ENCODE peak calls at places on chromosomes 16 and 17, in ten cellular contexts. L is H9, M is Peyer's patch, B is DND-41, N is CD14-positive monocyte, G is lung, U is mesothelial cell of epicardium, Y is BJ, P is tibial nerve, Z is fibroblast of pulmonary artery. H is an unnamed sample.

GRCh38 chr16:55508941-55509920 is at the start of gene LPCAT2:
- DNase-seq in Z (peak), M (peak), Y (peak), L (peak), N (peak), U (peak), P (peak), G (peak), B (no peak), H (no peak)

GRCh38 chr16:53482123-53482522 is 20.9 kb downstream of the AKTIP start:
- DNase-seq in U (no peak), Z (peak), M (no peak), N (peak), B (no peak), Y (no peak), L (no peak), P (no peak), G (no peak), H (no peak)

GRCh38 chr16:12160249-12160648 is 183.7 kb downstream of the SNX29 start:
- DNase-seq in Z (no peak), P (no peak), U (no peak), Y (no peak), B (no peak), L (no peak), M (no peak), N (no peak), G (no peak), H (no peak)

GRCh38 chr17:12388206-12388605 is 277.5 kb upstream of the MYOCD start:
- DNase-seq in B (no peak), Z (peak), G (no peak), P (no peak), M (no peak), L (no peak), U (no peak), Y (peak), N (no peak), H (no peak)

GRCh38 chr17:49603238-49603637 is 27.6 kb downstream of the NXPH3 start:
- DNase-seq in G (no peak), B (no peak), L (no peak), U (no peak), M (no peak), Z (peak), Y (no peak), N (no peak), P (no peak), H (no peak)

GRCh38 chr16:4465977-4466779 is 8.2 kb downstream of the NMRAL1 start:
- DNase-seq in B (no peak), L (no peak), Z (peak), G (no peak), M (peak), Y (no peak), U (no peak), P (no peak), N (no peak), H (no peak)

GRCh38 chr17:63841350-63842172 is 924 bp downstream of the SMARCD2 start:
- DNase-seq in B (peak), G (peak), N (peak), L (no peak), M (peak), Y (no peak), Z (peak), U (peak), P (peak), H (peak)

GRCh38 chr17:82028966-82029365 is 2.5 kb upstream of the RAC3 start:
- DNase-seq in Z (no peak), G (no peak), U (no peak), P (no peak), Y (no peak), M (no peak), N (no peak), B (no peak), L (no peak), H (no peak)

GRCh38 chr17:29573558-29573870 is 5.0 kb downstream of the TP53I13 start:
- DNase-seq in N (no peak), Y (no peak), L (peak), G (no peak), P (no peak), U (no peak), Z (no peak), M (no peak), B (no peak), H (no peak)

GRCh38 chr16:74216319-74216718 is 80.3 kb upstream of the PSMD7 start:
- DNase-seq in M (no peak), U (no peak), Z (peak), P (no peak), G (no peak), L (no peak), Y (no peak), N (no peak), B (no peak), H (no peak)

GRCh38 chr17:72361892-72362291 is 241.1 kb downstream of the SOX9 start:
- DNase-seq in L (no peak), B (no peak), N (no peak), Z (no peak), M (no peak), U (no peak), G (no peak), Y (no peak), P (no peak), H (no peak)

GRCh38 chr16:21685034-21685455 is 21.3 kb downstream of the OTOA start:
- DNase-seq in B (no peak), U (peak), Z (peak), N (no peak), Y (no peak), L (peak), P (no peak), M (no peak), G (no peak), H (no peak)

GRCh38 chr17:77741109-77741508 is 217.4 kb upstream of the TNRC6C start:
- DNase-seq in M (peak), U (no peak), N (no peak), L (peak), G (no peak), Z (no peak), P (no peak), B (no peak), Y (no peak), H (peak)

GRCh38 chr17:41865596-41865893 is 322 bp upstream of the KLHL11 start:
- DNase-seq in M (no peak), L (no peak), Y (no peak), Z (no peak), G (no peak), U (no peak), P (no peak), B (no peak), N (no peak), H (no peak)

GRCh38 chr17:6688944-6689343 is 24.2 kb downstream of the SLC13A5 start:
- DNase-seq in L (no peak), B (no peak), G (no peak), U (no peak), Z (no peak), Y (no peak), N (no peak), P (no peak), M (no peak), H (no peak)
- TF ChIP-seq CTCF in L (no peak), B (no peak), G (no peak), U (no peak), Z (no peak), Y (no peak), N (no peak), P (no peak), M (no peak), H (no peak)

GRCh38 chr16:69089091-69089912 is 16.2 kb upstream of the HAS3 start:
- DNase-seq in M (no peak), B (no peak), Y (no peak), P (no peak), G (no peak), U (no peak), N (no peak), L (peak), Z (no peak), H (no peak)
- TF ChIP-seq CTCF in M (no peak), B (no peak), Y (no peak), P (no peak), G (no peak), U (no peak), N (no peak), L (no peak), Z (no peak), H (no peak)

GRCh38 chr16:78930561-78930960 is 670.0 kb downstream of the MAF start:
- DNase-seq in N (no peak), P (no peak), L (no peak), Y (no peak), B (no peak), G (no peak), U (no peak), Z (no peak), M (no peak), H (no peak)

GRCh38 chr16:78926723-78927200 is 673.8 kb downstream of the MAF start:
- DNase-seq in Z (no peak), G (no peak), N (no peak), M (no peak), L (no peak), P (no peak), B (no peak), U (no peak), Y (no peak), H (no peak)

GRCh38 chr16:78919852-78920251 is 680.7 kb downstream of the MAF start:
- DNase-seq in Y (no peak), Z (no peak), P (no peak), M (no peak), N (no peak), U (no peak), L (no peak), G (no peak), B (no peak), H (no peak)

GRCh38 chr16:78929798-78930197 is 670.7 kb downstream of the MAF start:
- DNase-seq in Z (no peak), B (no peak), N (no peak), M (no peak), Y (no peak), L (no peak), G (no peak), P (no peak), U (no peak), H (no peak)

DNA sequence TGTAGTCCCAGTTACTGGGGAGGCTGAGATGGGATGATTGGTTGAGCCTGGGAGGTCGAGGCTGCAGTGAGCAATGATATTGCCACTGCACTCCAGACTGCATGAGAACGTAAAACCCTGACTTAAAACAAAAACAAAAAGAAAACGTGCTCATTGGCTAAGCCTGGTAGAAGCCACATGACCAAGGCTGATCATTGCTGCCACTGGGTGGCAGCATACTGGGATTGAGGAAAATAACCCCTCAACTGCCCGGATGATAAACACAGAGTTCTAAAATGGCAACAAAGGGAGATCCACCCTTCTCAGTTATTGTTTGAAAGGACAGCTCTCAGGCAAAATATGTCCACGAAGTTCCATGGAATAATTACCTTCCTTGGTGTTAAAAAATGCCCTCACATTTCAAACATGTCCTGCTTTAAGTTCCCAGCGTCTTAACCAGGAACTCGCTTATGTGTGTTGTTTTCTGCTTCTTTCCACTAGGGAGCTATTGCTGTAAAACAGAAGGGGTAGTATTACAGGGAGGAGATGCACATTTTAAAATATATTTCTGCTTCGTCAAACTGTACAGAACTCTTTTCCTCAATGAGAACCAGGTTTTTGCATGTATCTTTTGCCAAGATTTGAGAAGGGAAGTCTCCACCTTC is 675.3 kb downstream of the MAF start:
- DNase-seq in U (no peak), Y (no peak), G (no peak), P (peak), B (peak), L (peak), M (no peak), N (no peak), Z (no peak), H (peak)
- TF ChIP-seq CTCF in U (peak), Y (peak), G (peak), P (peak), B (peak), L (peak), M (no peak), N (peak), Z (no peak), H (peak)

GRCh38 chr17:27206447-27206846 is 87.5 kb upstream of the WSB1 start:
- DNase-seq in U (no peak), L (no peak), Y (no peak), P (no peak), G (no peak), B (no peak), Z (no peak), N (no peak), M (no peak), H (peak)
- TF ChIP-seq CTCF in U (no peak), L (peak), Y (peak), P (no peak), G (no peak), B (peak), Z (peak), N (peak), M (no peak), H (peak)

DNA sequence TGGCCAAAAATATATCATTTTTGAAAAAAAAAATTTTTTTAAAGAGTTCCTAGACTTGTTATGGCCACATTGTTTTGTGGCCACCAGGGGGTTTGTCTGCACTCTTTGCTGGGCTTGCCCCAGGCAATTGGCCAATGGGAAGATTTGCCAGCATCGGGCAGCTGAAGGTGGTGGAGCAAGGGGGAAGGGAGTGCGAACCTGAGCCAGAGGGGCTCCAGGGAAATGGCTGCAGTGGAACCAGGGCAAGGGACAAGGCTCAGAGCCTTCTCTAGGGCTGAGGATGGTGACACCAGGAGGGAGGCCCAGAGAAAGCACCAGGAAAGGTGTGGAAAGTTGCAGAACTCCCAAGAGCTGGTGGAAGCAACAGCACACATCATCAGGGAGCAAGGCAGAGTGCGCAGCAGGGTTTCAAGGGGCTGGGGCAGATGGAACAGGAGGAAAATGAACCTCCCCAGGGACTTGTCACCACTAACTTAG is 15.5 kb upstream of the CMIP start:
- DNase-seq in P (no peak), B (no peak), N (peak), Y (no peak), M (peak), Z (peak), G (no peak), U (no peak), L (peak), H (peak)
- TF ChIP-seq CTCF in P (peak), B (peak), N (peak), Y (peak), M (no peak), Z (peak), G (no peak), U (peak), L (peak), H (peak)

GRCh38 chr16:29641561-29641960 is 21.5 kb upstream of the SPN start:
- DNase-seq in Z (no peak), M (no peak), P (no peak), N (no peak), G (no peak), L (no peak), B (no peak), Y (no peak), U (no peak), H (peak)
- TF ChIP-seq CTCF in Z (no peak), M (no peak), P (no peak), N (peak), G (no peak), L (peak), B (peak), Y (no peak), U (no peak), H (peak)

GRCh38 chr16:24580665-24581064 is 41.3 kb downstream of the RBBP6 start:
- DNase-seq in G (no peak), B (no peak), L (no peak), P (no peak), Z (peak), N (no peak), Y (no peak), M (no peak), U (no peak), H (no peak)
- TF ChIP-seq CTCF in G (no peak), B (peak), L (peak), P (peak), Z (peak), N (no peak), Y (peak), M (no peak), U (no peak), H (peak)